ENCODE peak calls at places on chromosomes 13 and 19, in ten cellular contexts. One of them, this sample, is unnamed.

GRCh38 chr13:36356058-36356457 is 9.9 kb upstream of the SPART start:
- DNase-seq in T-helper 2 cell: no peak
- DNase-seq in left ventricle myocardium inferior: no peak
- DNase-seq in kidney tubule cell: no peak
- DNase-seq in aorta: no peak
- DNase-seq in amniotic stem cell: no peak
- DNase-seq in NCI-H1092: no peak
- DNase-seq in anterior cingulate cortex: no peak
- DNase-seq in choroid plexus epithelial cell: no peak
- DNase-seq in stimulated activated CD4-positive, alpha-beta T cell treated with anti-CD3 and anti-CD28 coated beads, Interleukin-2, amount 100 ng/mL, for 48 hours: no peak
- DNase-seq in this sample: no peak

GRCh38 chr19:3573858-3574637 is 1.3 kb downstream of the HMG20B start:
- DNase-seq in T-helper 2 cell: peak; percentile 93
- DNase-seq in kidney tubule cell: peak; percentile 96
- DNase-seq in aorta: peak; percentile 95
- DNase-seq in stimulated activated CD4-positive, alpha-beta T cell treated with anti-CD3 and anti-CD28 coated beads, Interleukin-2, amount 100 ng/mL, for 48 hours: peak; percentile 94
- DNase-seq in left ventricle myocardium inferior: peak; percentile 77
- DNase-seq in anterior cingulate cortex: peak; percentile 55
- DNase-seq in choroid plexus epithelial cell: peak; percentile 98
- DNase-seq in amniotic stem cell: peak; percentile 87
- DNase-seq in NCI-H1092: peak; percentile 75
- DNase-seq in this sample: peak; percentile 65

GRCh38 chr19:6586056-6586455 is 4.9 kb downstream of the CD70 start:
- DNase-seq in aorta: no peak
- DNase-seq in stimulated activated CD4-positive, alpha-beta T cell treated with anti-CD3 and anti-CD28 coated beads, Interleukin-2, amount 100 ng/mL, for 48 hours: no peak
- DNase-seq in choroid plexus epithelial cell: no peak
- DNase-seq in amniotic stem cell: no peak
- DNase-seq in kidney tubule cell: no peak
- DNase-seq in T-helper 2 cell: no peak
- DNase-seq in anterior cingulate cortex: no peak
- DNase-seq in left ventricle myocardium inferior: no peak
- DNase-seq in NCI-H1092: no peak
- DNase-seq in this sample: no peak

GRCh38 chr19:5131031-5131865 is 162.3 kb downstream of the KDM4B start:
- DNase-seq in stimulated activated CD4-positive, alpha-beta T cell treated with anti-CD3 and anti-CD28 coated beads, Interleukin-2, amount 100 ng/mL, for 48 hours: peak; percentile 13
- DNase-seq in choroid plexus epithelial cell: no peak
- DNase-seq in left ventricle myocardium inferior: no peak
- DNase-seq in T-helper 2 cell: no peak
- DNase-seq in kidney tubule cell: no peak
- DNase-seq in aorta: no peak
- DNase-seq in amniotic stem cell: no peak
- DNase-seq in anterior cingulate cortex: no peak
- DNase-seq in NCI-H1092: no peak
- DNase-seq in this sample: no peak

GRCh38 chr19:9610484-9611113 is 10.4 kb downstream of the ZNF561 start:
- DNase-seq in choroid plexus epithelial cell: no peak
- DNase-seq in aorta: no peak
- DNase-seq in left ventricle myocardium inferior: no peak
- DNase-seq in amniotic stem cell: no peak
- DNase-seq in T-helper 2 cell: no peak
- DNase-seq in kidney tubule cell: no peak
- DNase-seq in NCI-H1092: no peak
- DNase-seq in anterior cingulate cortex: no peak
- DNase-seq in stimulated activated CD4-positive, alpha-beta T cell treated with anti-CD3 and anti-CD28 coated beads, Interleukin-2, amount 100 ng/mL, for 48 hours: no peak
- DNase-seq in this sample: no peak

GRCh38 chr19:661427-662196 is 1.4 kb downstream of the RNF126 start:
- DNase-seq in kidney tubule cell: peak; percentile 32
- DNase-seq in left ventricle myocardium inferior: no peak
- DNase-seq in NCI-H1092: no peak
- DNase-seq in stimulated activated CD4-positive, alpha-beta T cell treated with anti-CD3 and anti-CD28 coated beads, Interleukin-2, amount 100 ng/mL, for 48 hours: peak; percentile 50
- DNase-seq in amniotic stem cell: no peak
- DNase-seq in aorta: no peak
- DNase-seq in choroid plexus epithelial cell: peak; percentile 32
- DNase-seq in T-helper 2 cell: peak; percentile 85
- DNase-seq in anterior cingulate cortex: no peak
- DNase-seq in this sample: no peak

GRCh38 chr19:43620061-43621001 is 902 bp upstream of the ZNF428 start:
- DNase-seq in choroid plexus epithelial cell: no peak
- DNase-seq in aorta: peak; percentile 95
- DNase-seq in kidney tubule cell: no peak
- DNase-seq in anterior cingulate cortex: no peak
- DNase-seq in left ventricle myocardium inferior: no peak
- DNase-seq in stimulated activated CD4-positive, alpha-beta T cell treated with anti-CD3 and anti-CD28 coated beads, Interleukin-2, amount 100 ng/mL, for 48 hours: peak; percentile 81
- DNase-seq in T-helper 2 cell: no peak
- DNase-seq in NCI-H1092: no peak
- DNase-seq in amniotic stem cell: no peak
- DNase-seq in this sample: no peak

GRCh38 chr19:33998739-33999345 is 173.5 kb upstream of the LSM14A start:
- DNase-seq in choroid plexus epithelial cell: peak; percentile 19
- DNase-seq in kidney tubule cell: peak; percentile 2
- DNase-seq in stimulated activated CD4-positive, alpha-beta T cell treated with anti-CD3 and anti-CD28 coated beads, Interleukin-2, amount 100 ng/mL, for 48 hours: no peak
- DNase-seq in amniotic stem cell: no peak
- DNase-seq in aorta: no peak
- DNase-seq in left ventricle myocardium inferior: no peak
- DNase-seq in anterior cingulate cortex: no peak
- DNase-seq in NCI-H1092: no peak
- DNase-seq in T-helper 2 cell: no peak
- DNase-seq in this sample: no peak

GRCh38 chr13:65540064-65540635 is 1690.0 kb downstream of the PCDH9 start:
- DNase-seq in choroid plexus epithelial cell: no peak
- DNase-seq in anterior cingulate cortex: no peak
- DNase-seq in stimulated activated CD4-positive, alpha-beta T cell treated with anti-CD3 and anti-CD28 coated beads, Interleukin-2, amount 100 ng/mL, for 48 hours: no peak
- DNase-seq in NCI-H1092: no peak
- DNase-seq in T-helper 2 cell: no peak
- DNase-seq in left ventricle myocardium inferior: no peak
- DNase-seq in amniotic stem cell: peak; percentile 0
- DNase-seq in kidney tubule cell: no peak
- DNase-seq in aorta: no peak
- DNase-seq in this sample: no peak

GRCh38 chr13:78121459-78122348 is 203.1 kb upstream of the EDNRB start:
- DNase-seq in T-helper 2 cell: peak; percentile 51
- DNase-seq in stimulated activated CD4-positive, alpha-beta T cell treated with anti-CD3 and anti-CD28 coated beads, Interleukin-2, amount 100 ng/mL, for 48 hours: peak; percentile 45
- DNase-seq in kidney tubule cell: peak; percentile 72
- DNase-seq in NCI-H1092: peak; percentile 54
- DNase-seq in left ventricle myocardium inferior: peak; percentile 31
- DNase-seq in amniotic stem cell: peak; percentile 42
- DNase-seq in anterior cingulate cortex: no peak
- DNase-seq in choroid plexus epithelial cell: peak; percentile 83
- DNase-seq in aorta: no peak
- DNase-seq in this sample: peak; percentile 42

GRCh38 chr13:107234315-107234714 is 666.4 kb upstream of the ARGLU1 start:
- DNase-seq in NCI-H1092: peak; percentile 38
- DNase-seq in stimulated activated CD4-positive, alpha-beta T cell treated with anti-CD3 and anti-CD28 coated beads, Interleukin-2, amount 100 ng/mL, for 48 hours: no peak
- DNase-seq in aorta: no peak
- DNase-seq in anterior cingulate cortex: no peak
- DNase-seq in choroid plexus epithelial cell: peak; percentile 18
- DNase-seq in amniotic stem cell: no peak
- DNase-seq in T-helper 2 cell: no peak
- DNase-seq in kidney tubule cell: no peak
- DNase-seq in left ventricle myocardium inferior: no peak
- DNase-seq in this sample: no peak

GRCh38 chr19:57947088-57947418 is 453 bp downstream of the ZNF256 start:
- DNase-seq in T-helper 2 cell: no peak
- DNase-seq in aorta: no peak
- DNase-seq in amniotic stem cell: no peak
- DNase-seq in anterior cingulate cortex: no peak
- DNase-seq in choroid plexus epithelial cell: no peak
- DNase-seq in stimulated activated CD4-positive, alpha-beta T cell treated with anti-CD3 and anti-CD28 coated beads, Interleukin-2, amount 100 ng/mL, for 48 hours: no peak
- DNase-seq in kidney tubule cell: no peak
- DNase-seq in left ventricle myocardium inferior: no peak
- DNase-seq in NCI-H1092: no peak
- DNase-seq in this sample: no peak

GRCh38 chr13:48263196-48263595 is 30.2 kb downstream of the ITM2B start:
- DNase-seq in choroid plexus epithelial cell: no peak
- DNase-seq in T-helper 2 cell: no peak
- DNase-seq in anterior cingulate cortex: no peak
- DNase-seq in left ventricle myocardium inferior: no peak
- DNase-seq in NCI-H1092: no peak
- DNase-seq in kidney tubule cell: peak; percentile 82
- DNase-seq in aorta: no peak
- DNase-seq in stimulated activated CD4-positive, alpha-beta T cell treated with anti-CD3 and anti-CD28 coated beads, Interleukin-2, amount 100 ng/mL, for 48 hours: no peak
- DNase-seq in amniotic stem cell: no peak
- DNase-seq in this sample: no peak

GRCh38 chr13:86510792-86511191 is 711.6 kb upstream of the SLITRK6 start:
- DNase-seq in stimulated activated CD4-positive, alpha-beta T cell treated with anti-CD3 and anti-CD28 coated beads, Interleukin-2, amount 100 ng/mL, for 48 hours: no peak
- DNase-seq in anterior cingulate cortex: no peak
- DNase-seq in left ventricle myocardium inferior: no peak
- DNase-seq in T-helper 2 cell: peak; percentile 1
- DNase-seq in choroid plexus epithelial cell: no peak
- DNase-seq in amniotic stem cell: no peak
- DNase-seq in kidney tubule cell: no peak
- DNase-seq in NCI-H1092: no peak
- DNase-seq in aorta: no peak
- DNase-seq in this sample: no peak

GRCh38 chr19:5262721-5263120 is 77.9 kb downstream of the PTPRS start:
- DNase-seq in kidney tubule cell: no peak
- DNase-seq in NCI-H1092: no peak
- DNase-seq in left ventricle myocardium inferior: no peak
- DNase-seq in choroid plexus epithelial cell: no peak
- DNase-seq in anterior cingulate cortex: no peak
- DNase-seq in amniotic stem cell: no peak
- DNase-seq in T-helper 2 cell: no peak
- DNase-seq in stimulated activated CD4-positive, alpha-beta T cell treated with anti-CD3 and anti-CD28 coated beads, Interleukin-2, amount 100 ng/mL, for 48 hours: no peak
- DNase-seq in aorta: no peak
- DNase-seq in this sample: no peak

GRCh38 chr13:43307921-43308433 is 284.6 kb downstream of the DNAJC15 start:
- DNase-seq in left ventricle myocardium inferior: peak; percentile 87
- DNase-seq in amniotic stem cell: no peak
- DNase-seq in NCI-H1092: peak; percentile 80
- DNase-seq in aorta: no peak
- DNase-seq in T-helper 2 cell: no peak
- DNase-seq in anterior cingulate cortex: peak; percentile 45
- DNase-seq in kidney tubule cell: peak; percentile 95
- DNase-seq in stimulated activated CD4-positive, alpha-beta T cell treated with anti-CD3 and anti-CD28 coated beads, Interleukin-2, amount 100 ng/mL, for 48 hours: no peak
- DNase-seq in choroid plexus epithelial cell: peak; percentile 95
- DNase-seq in this sample: no peak

GRCh38 chr13:54445865-54446264 is 1417.3 kb downstream of the OLFM4 start:
- DNase-seq in choroid plexus epithelial cell: no peak
- DNase-seq in T-helper 2 cell: no peak
- DNase-seq in amniotic stem cell: no peak
- DNase-seq in aorta: no peak
- DNase-seq in kidney tubule cell: no peak
- DNase-seq in anterior cingulate cortex: no peak
- DNase-seq in stimulated activated CD4-positive, alpha-beta T cell treated with anti-CD3 and anti-CD28 coated beads, Interleukin-2, amount 100 ng/mL, for 48 hours: no peak
- DNase-seq in left ventricle myocardium inferior: no peak
- DNase-seq in NCI-H1092: no peak
- DNase-seq in this sample: no peak

This sample was measured in putamen.